ENCODE peak calls at places on chromosomes 4 and X, in four cellular contexts. V, Z, O and H are unnamed samples.
A peak's percentile ranks its signal among the peaks of the same experiment; 100 is the strongest.

GRCh38 chr4:3073158-3074077 is 920 bp downstream of the HTT-AS start:
- DNase-seq in V (peak; percentile 15), Z (no peak), O (no peak), H (no peak)

GRCh38 chr4:8117278-8117682 is 41.3 kb downstream of the ABLIM2 start:
- DNase-seq in V (no peak), Z (peak; percentile 27), O (peak; percentile 45), H (no peak)

GRCh38 chrX:20481632-20482031 is 214.9 kb upstream of the RPS6KA3 start:
- DNase-seq in V (no peak), Z (no peak), O (no peak), H (no peak)

GRCh38 chrX:43679778-43680177 is 23.7 kb downstream of the MAOA start:
- DNase-seq in V (no peak), Z (no peak), O (peak; percentile 57), H (no peak)

GRCh38 chr4:8525383-8526120 is 54.6 kb upstream of the GPR78 start:
- DNase-seq in V (no peak), Z (no peak), O (no peak), H (no peak)

GRCh38 chr4:51885371-51885770 is 42.4 kb downstream of the DCUN1D4 start:
- DNase-seq in V (no peak), Z (no peak), O (peak; percentile 40), H (no peak)

GRCh38 chrX:26651755-26652154 is 435.8 kb downstream of the MAGEB5 start:
- DNase-seq in V (no peak), Z (no peak), O (no peak), H (no peak)

GRCh38 chrX:130869239-130869638 is 33.8 kb downstream of the ENOX2 start:
- DNase-seq in V (no peak), Z (no peak), O (no peak), H (no peak)

GRCh38 chr4:134812611-134813010 is 611.0 kb upstream of the PABPC4L start:
- DNase-seq in V (no peak), Z (no peak), O (no peak), H (no peak)

GRCh38 chrX:13250831-13251612 is 68.8 kb downstream of the ATXN3L start:
- DNase-seq in V (no peak), Z (peak; percentile 27), O (peak; percentile 89), H (no peak)

GRCh38 chrX:13253223-13253622 is 66.6 kb downstream of the ATXN3L start:
- DNase-seq in V (no peak), Z (no peak), O (no peak), H (no peak)

GRCh38 chrX:13254076-13254785 is 65.6 kb downstream of the ATXN3L start:
- DNase-seq in V (no peak), Z (peak; percentile 36), O (peak; percentile 27), H (no peak)

GRCh38 chrX:13252726-13253125 is 67.1 kb downstream of the ATXN3L start:
- DNase-seq in V (no peak), Z (no peak), O (no peak), H (no peak)

DNA sequence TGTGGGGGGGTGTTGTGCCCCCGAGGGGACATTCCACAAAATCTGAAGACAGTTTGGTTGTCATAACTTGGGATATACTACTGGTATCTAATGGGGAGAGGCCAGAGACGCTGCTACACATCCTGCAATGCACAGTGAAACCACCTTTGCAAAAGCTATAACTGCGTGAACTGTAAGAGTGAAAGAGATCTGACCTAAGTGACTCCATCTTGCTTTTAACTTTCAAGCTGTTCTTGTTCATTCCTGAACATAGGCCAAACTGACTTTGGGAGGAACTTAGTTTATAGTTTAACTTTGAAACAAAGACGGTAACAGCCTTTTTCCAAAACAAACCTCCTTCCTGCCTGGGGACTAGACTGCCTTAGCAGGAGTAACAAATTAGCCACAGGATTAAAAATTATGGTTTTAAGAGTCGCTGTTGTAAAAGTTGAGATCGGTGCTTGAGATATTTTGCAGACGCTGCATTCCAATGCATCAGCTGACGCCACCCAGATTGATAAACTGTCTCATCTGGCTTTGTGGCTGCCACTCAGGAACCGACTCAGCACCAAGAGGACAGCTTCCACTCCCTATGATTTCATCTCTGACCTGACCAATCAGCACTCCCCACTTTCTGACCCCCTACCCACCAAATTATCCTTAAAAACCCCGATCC is 70.9 kb downstream of the ATXN3L start:
- DNase-seq in V (no peak), Z (no peak), O (no peak), H (no peak)
- H3K27ac ChIP-seq in V (no peak overlapping the region), Z (peak overlapping the region; percentile 37), O (no peak overlapping the region), H (no peak overlapping the region)

GRCh38 chr4:54103190-54103574 is 3.2 kb downstream of the GSX2 start:
- DNase-seq in V (no peak), Z (no peak), O (no peak), H (no peak)
- H3K4me3 ChIP-seq in V (no peak overlapping the region), Z (no peak overlapping the region), O (no peak overlapping the region), H (no peak overlapping the region)

DNA sequence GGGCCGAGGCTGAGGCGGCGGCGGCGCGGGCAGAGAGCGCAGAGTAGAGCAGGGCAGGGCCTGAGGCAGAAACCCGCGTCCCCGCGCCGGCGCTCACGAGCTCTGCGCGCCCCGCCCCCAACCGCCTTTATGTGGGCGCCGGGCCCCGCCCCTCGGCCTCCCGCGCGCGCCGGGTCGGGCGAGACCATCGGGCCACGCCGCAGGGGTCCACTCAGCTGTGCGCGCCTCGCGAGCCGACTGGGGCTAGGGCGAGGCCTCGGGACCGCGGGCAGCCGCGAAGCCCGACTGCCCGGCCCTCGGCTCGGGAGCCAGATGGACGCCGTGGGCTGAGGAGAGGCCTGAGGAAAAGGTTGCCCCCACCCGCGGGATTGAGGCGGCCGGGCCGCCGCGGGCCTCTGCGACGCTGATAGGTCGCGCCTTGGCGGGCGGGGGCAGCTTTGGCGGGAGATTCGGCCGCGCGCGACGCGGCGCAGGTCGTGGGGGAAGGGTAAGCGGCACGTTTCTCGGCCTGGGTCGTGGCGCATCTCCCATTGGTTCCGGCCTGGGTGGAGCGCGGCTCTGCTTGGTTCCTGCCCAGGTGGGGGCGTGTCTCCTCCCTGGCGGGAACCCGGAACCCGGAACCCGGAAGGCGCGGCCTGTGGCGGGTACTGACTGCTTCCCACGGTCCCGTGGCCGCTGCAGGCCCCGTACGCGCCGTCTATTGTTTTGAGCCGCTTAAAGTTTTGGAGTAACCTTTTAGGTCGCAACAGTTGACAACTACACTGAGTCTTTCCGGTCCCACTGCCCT is at the start of gene SLBP:
- DNase-seq in V (peak; percentile 98), Z (peak; percentile 95), O (peak; percentile 86), H (peak; percentile 90)
- TF ChIP-seq POLR2A in V (peak; percentile 91), Z (peak; percentile 65), O (peak; percentile 66), H (no peak)

DNA sequence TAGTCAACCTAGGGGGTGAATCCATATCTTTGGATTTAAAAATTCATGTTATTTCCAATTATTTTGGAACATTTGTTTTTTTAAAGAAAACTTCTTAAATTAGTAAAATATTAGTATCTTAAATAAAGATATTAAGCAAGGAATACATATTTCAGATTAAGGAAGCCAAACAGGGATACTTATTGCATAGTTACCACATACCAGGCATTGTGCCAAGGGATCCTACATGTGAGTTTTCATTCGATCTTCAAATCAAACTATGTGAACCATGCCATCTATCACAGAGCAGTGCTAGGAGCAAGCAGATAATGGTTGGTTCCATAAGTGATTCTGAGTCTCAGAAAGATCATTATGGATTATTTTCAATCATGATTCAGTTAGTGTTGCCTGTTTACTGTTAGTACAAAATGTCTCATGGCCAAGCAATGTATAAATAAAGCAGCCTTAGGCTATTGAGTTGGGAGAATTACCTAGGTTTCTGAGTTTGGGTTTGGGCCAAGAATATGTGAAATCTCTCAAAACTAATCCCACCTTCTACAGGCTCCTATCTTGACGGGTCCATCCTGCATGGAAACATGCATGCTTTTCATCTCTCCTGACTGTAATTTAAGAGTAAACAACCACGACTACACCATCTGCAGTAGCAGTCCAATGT is 176.7 kb downstream of the NPFFR2 start:
- DNase-seq in V (no peak), Z (no peak), O (no peak), H (no peak)
- H3K27ac ChIP-seq in V (no peak overlapping the region), Z (no peak overlapping the region), O (no peak overlapping the region), H (no peak overlapping the region)

DNA sequence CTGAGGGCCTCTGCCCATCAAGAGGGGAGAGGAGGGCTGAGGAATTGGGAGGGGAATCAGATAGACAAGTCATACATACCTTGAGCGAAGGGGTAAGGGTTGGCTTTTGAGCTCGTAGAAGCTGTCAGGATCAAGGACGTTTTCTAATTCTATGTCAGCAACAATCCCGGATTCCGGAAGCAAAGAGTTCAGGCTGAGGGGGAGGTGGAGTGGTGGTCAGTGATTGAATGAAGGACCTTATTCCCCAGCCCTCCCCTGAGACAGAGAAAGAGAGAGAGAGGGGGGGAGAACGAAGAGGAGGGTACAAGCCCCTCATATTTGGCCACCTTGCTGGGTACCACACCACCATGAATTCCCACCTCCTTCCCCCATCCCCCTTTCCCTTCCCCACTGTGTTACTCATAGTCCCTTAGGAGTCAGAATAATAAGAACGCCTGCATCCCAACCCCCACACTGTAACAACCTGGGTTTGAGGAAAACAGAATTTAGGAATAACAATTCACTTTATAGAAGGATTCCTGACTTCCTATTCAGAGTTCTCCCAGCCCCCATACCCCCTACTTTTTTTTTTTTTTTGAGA is 2.7 kb downstream of the TFE3 start:
- DNase-seq in V (no peak), Z (no peak), O (peak; percentile 30), H (no peak)
- H3K4me3 ChIP-seq in V (no peak overlapping the region), Z (peak overlapping the region; percentile 57), O (peak overlapping the region; percentile 23), H (peak overlapping the region; percentile 82)

DNA sequence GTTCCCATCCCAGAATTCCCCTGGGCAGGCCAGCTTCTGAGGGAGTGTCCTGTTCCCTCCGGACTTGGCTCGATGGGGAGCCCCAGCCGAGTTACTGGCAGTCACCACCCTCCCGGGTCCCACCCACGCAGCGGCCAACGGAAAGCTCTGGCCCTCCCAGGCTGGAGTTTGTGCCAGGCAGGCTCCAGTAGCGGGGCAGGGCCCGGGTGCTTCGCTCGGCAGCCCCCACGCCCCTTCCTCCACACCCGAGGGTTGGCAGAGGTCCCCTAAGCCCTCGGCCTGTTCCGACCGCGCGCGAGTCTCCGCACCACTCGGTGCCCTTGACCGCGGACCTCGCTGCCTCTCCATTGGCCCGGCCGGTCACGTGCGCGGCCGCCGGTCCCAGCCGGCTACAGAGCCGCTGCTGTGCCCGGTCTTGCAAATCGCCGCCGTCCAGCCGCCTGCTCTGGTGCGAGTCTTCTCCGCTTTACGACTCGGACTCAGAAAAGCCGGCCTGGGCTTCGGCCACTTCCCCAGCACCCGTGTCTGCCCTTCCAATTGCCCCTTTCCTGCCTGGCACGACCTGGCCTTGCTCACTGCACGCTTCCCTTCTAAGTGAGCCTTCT is 20.8 kb upstream of the MTM1 start:
- DNase-seq in V (peak; percentile 34), Z (peak; percentile 70), O (peak; percentile 47), H (peak; percentile 7)
- TF ChIP-seq POLR2A in V (no peak), Z (peak; percentile 18), O (no peak), H (peak; percentile 19)

GRCh38 chrX:108246304-108246954 is 154.9 kb downstream of the ATG4A start:
- DNase-seq in V (no peak), Z (no peak), O (no peak), H (no peak)

GRCh38 chrX:108250654-108251579 is 159.3 kb downstream of the ATG4A start:
- DNase-seq in V (no peak), Z (peak; percentile 16), O (no peak), H (no peak)

GRCh38 chrX:108245462-108245861 is 153.9 kb downstream of the ATG4A start:
- DNase-seq in V (no peak), Z (peak; percentile 15), O (no peak), H (no peak)
- H3K27ac ChIP-seq in V (no peak overlapping the region), Z (no peak overlapping the region), O (no peak overlapping the region), H (no peak overlapping the region)